ENCODE peak calls at places on chromosomes 5 and 9, in ten cellular contexts. I is M059J; Z is RPMI8226; K is Jurkat, Clone E6-1; J is activated CD8-positive, alpha-beta memory T cell treated with anti-CD3 and anti-CD28 coated beads for 4 hours; B is lower lobe of right lung; Q is H1; W is CD8-positive, alpha-beta T cell; E is tibial artery; G is fibroblast of the conjunctiva. F is an unnamed sample.

GRCh38 chr9:110155744-110156143 is 52.2 kb downstream of the C9orf152 start:
- DNase-seq in I (no peak), Z (no peak), K (peak), J (no peak), B (no peak), Q (no peak), W (no peak), E (no peak), G (no peak), F (no peak)

GRCh38 chr5:75045071-75045470 is 7.3 kb downstream of the GCNT4 start:
- DNase-seq in I (no peak), Z (no peak), K (no peak), J (no peak), B (no peak), Q (no peak), W (no peak), E (no peak), G (no peak), F (no peak)

GRCh38 chr5:153352685-153353219 is 137.7 kb upstream of the GRIA1 start:
- DNase-seq in I (peak), Z (peak), K (peak), J (no peak), B (no peak), Q (no peak), W (no peak), E (no peak), G (no peak), F (no peak)

GRCh38 chr5:151200913-151201445 is 22.9 kb downstream of the CCDC69 start:
- DNase-seq in I (no peak), Z (no peak), K (no peak), J (no peak), B (no peak), Q (no peak), W (peak), E (no peak), G (no peak), F (no peak)

GRCh38 chr9:121713400-121714070 is 62.1 kb downstream of the DAB2IP start:
- DNase-seq in I (no peak), Z (no peak), K (no peak), J (no peak), B (no peak), Q (no peak), W (no peak), E (no peak), G (no peak), F (no peak)

GRCh38 chr5:58184910-58185309 is 275.0 kb downstream of the PLK2 start:
- DNase-seq in I (peak), Z (no peak), K (no peak), J (no peak), B (no peak), Q (no peak), W (no peak), E (no peak), G (peak), F (no peak)

GRCh38 chr5:61673007-61673735 is 341.1 kb downstream of the ZSWIM6 start:
- DNase-seq in I (peak), Z (peak), K (no peak), J (no peak), B (no peak), Q (no peak), W (no peak), E (no peak), G (no peak), F (no peak)

GRCh38 chr5:39399135-39400036 is 25.4 kb downstream of the DAB2 start:
- DNase-seq in I (peak), Z (no peak), K (no peak), J (no peak), B (no peak), Q (no peak), W (no peak), E (no peak), G (peak), F (no peak)

GRCh38 chr9:32705059-32705458 is 69.6 kb upstream of the TAF1L start:
- DNase-seq in I (peak), Z (no peak), K (no peak), J (no peak), B (no peak), Q (no peak), W (no peak), E (no peak), G (no peak), F (no peak)

GRCh38 chr5:12237837-12238575 is 333.8 kb upstream of the CTNND2 start:
- DNase-seq in I (no peak), Z (no peak), K (no peak), J (no peak), B (no peak), Q (peak), W (no peak), E (no peak), G (no peak), F (peak)

GRCh38 chr5:97735209-97735608 is 552.2 kb upstream of the RIOK2 start:
- DNase-seq in I (peak), Z (no peak), K (no peak), J (no peak), B (no peak), Q (no peak), W (no peak), E (no peak), G (peak), F (no peak)

GRCh38 chr5:57434227-57434640 is 48.4 kb downstream of the ACTBL2 start:
- DNase-seq in I (peak), Z (no peak), K (no peak), J (no peak), B (no peak), Q (no peak), W (no peak), E (no peak), G (no peak), F (no peak)

GRCh38 chr9:133269537-133270357 is 5.3 kb downstream of the ABO start:
- DNase-seq in I (no peak), Z (no peak), K (no peak), J (no peak), B (no peak), Q (no peak), W (no peak), E (no peak), G (no peak), F (no peak)